ENCODE peak calls at places on chromosomes 16 and 17, in eight cellular contexts. E is cardiac muscle cell; K is uterus; I is endodermal cell; H is heart right ventricle; N is naive thymus-derived CD4-positive, alpha-beta T cell; T is ovary; G is K562. C is an unnamed sample. For H3K4me1 and H3K36me3, the result is how much of the 10 kb centered on the place peaks cover.

GRCh38 chr16:73064227-73064995 is 16.5 kb upstream of the ZFHX3 start:
- DNase-seq in E (no peak), K (no peak), I (peak), H (peak), N (no peak), T (no peak), G (no peak), C (no peak)

GRCh38 chr16:17467923-17468540 is 2.7 kb downstream of the XYLT1 start:
- DNase-seq in E (peak), K (peak), I (peak), H (peak), N (peak), T (peak), G (no peak), C (peak)

GRCh38 chr16:11135167-11135973 is 120.6 kb downstream of the SOCS1 start:
- DNase-seq in E (no peak), K (no peak), I (no peak), H (no peak), N (no peak), T (no peak), G (no peak), C (no peak)

GRCh38 chr16:9647981-9648701 is 534.1 kb downstream of the GRIN2A start:
- DNase-seq in E (peak), K (no peak), I (no peak), H (no peak), N (no peak), T (no peak), G (peak), C (no peak)

GRCh38 chr16:391885-392335 is 5.1 kb upstream of the NME4 start:
- DNase-seq in E (peak), K (no peak), I (peak), H (no peak), N (peak), T (peak), G (peak), C (peak)

GRCh38 chr17:7391307-7391706 is 3.0 kb downstream of the PLSCR3 start:
- DNase-seq in E (no peak), K (no peak), I (no peak), H (no peak), N (no peak), T (no peak), G (no peak), C (no peak)

GRCh38 chr16:79535130-79535529 is 65.4 kb downstream of the MAF start:
- DNase-seq in E (no peak), K (no peak), I (no peak), H (no peak), N (no peak), T (no peak), G (no peak), C (no peak)

GRCh38 chr16:46695937-46696336 is 6.5 kb downstream of the ORC6 start:
- DNase-seq in E (no peak), K (no peak), I (no peak), H (no peak), N (no peak), T (no peak), G (no peak), C (no peak)

GRCh38 chr17:36623281-36623680 is 21.9 kb downstream of the MRM1 start:
- DNase-seq in E (no peak), K (no peak), I (no peak), H (no peak), N (no peak), T (no peak), G (no peak), C (no peak)

GRCh38 chr16:56300901-56301351 is 109.6 kb downstream of the GNAO1 start:
- DNase-seq in E (no peak), K (no peak), I (no peak), H (no peak), N (no peak), T (no peak), G (no peak), C (no peak)

GRCh38 chr16:70391881-70392481 is 45.3 kb downstream of the DDX19A start:
- DNase-seq in E (no peak), K (peak), I (no peak), H (peak), N (no peak), T (peak), G (no peak), C (no peak)

GRCh38 chr17:61562287-61562686 is 28.7 kb downstream of the NACA2 start:
- DNase-seq in E (no peak), K (no peak), I (no peak), H (no peak), N (no peak), T (no peak), G (no peak), C (no peak)

GRCh38 chr17:78944956-78945355 is 19.8 kb upstream of the TIMP2 start:
- DNase-seq in E (no peak), K (no peak), I (no peak), H (no peak), N (no peak), T (no peak), G (no peak), C (no peak)

GRCh38 chr17:78946631-78947030 is 21.4 kb upstream of the TIMP2 start:
- DNase-seq in E (no peak), K (no peak), I (no peak), H (no peak), N (no peak), T (no peak), G (no peak), C (no peak)

GRCh38 chr17:78946131-78946530 is 20.9 kb upstream of the TIMP2 start:
- DNase-seq in E (no peak), K (no peak), I (no peak), H (no peak), N (no peak), T (no peak), G (no peak), C (no peak)

GRCh38 chr17:78950870-78951269 is 25.7 kb upstream of the TIMP2 start:
- DNase-seq in E (no peak), K (no peak), I (no peak), H (no peak), N (no peak), T (no peak), G (no peak), C (no peak)

GRCh38 chr17:78947235-78948153 is 22.3 kb upstream of the TIMP2 start:
- DNase-seq in E (no peak), K (no peak), I (no peak), H (no peak), N (no peak), T (peak), G (no peak), C (no peak)
- H3K27ac ChIP-seq in E (peak), K (peak), I (no peak), H (no peak), N (no peak), T (peak), G (no peak), C (no peak)

GRCh38 chr16:31501966-31502348 is 6.2 kb downstream of the RUSF1 start:
- DNase-seq in E (no peak), K (no peak), I (no peak), H (no peak), N (no peak), T (no peak), G (no peak), C (no peak)
- H3K4me1 ChIP-seq in E (under half), K (under half), I (under half), H (under half), N (under half), T (under half), G (under half), C (under half)

GRCh38 chr16:90042946-90043514 is 23.8 kb upstream of the DBNDD1 start:
- DNase-seq in E (no peak), K (no peak), I (no peak), H (no peak), N (no peak), T (no peak), G (no peak), C (no peak)
- H3K36me3 ChIP-seq in E (under half), K (under half), I (under half), H (under half), N (under half), T (under half), G (under half), C (under half)

GRCh38 chr17:79794659-79795511 is 2.0 kb downstream of the CBX8 start:
- DNase-seq in E (no peak), K (no peak), I (peak), H (no peak), N (no peak), T (no peak), G (no peak), C (no peak)

GRCh38 chr17:79791354-79792123 is 5.3 kb downstream of the CBX8 start:
- DNase-seq in E (no peak), K (no peak), I (peak), H (peak), N (peak), T (no peak), G (no peak), C (no peak)

GRCh38 chr17:79793924-79794304 is 3.0 kb downstream of the CBX8 start:
- DNase-seq in E (peak), K (no peak), I (peak), H (no peak), N (no peak), T (no peak), G (peak), C (no peak)

GRCh38 chr17:79792371-79792871 is 4.5 kb downstream of the CBX8 start:
- DNase-seq in E (no peak), K (no peak), I (peak), H (no peak), N (no peak), T (no peak), G (no peak), C (no peak)

GRCh38 chr17:79792984-79793923 is 3.6 kb downstream of the CBX8 start:
- DNase-seq in E (no peak), K (no peak), I (peak), H (no peak), N (no peak), T (no peak), G (no peak), C (no peak)
- H3K27ac ChIP-seq in E (no peak), K (no peak), I (no peak), H (no peak), N (no peak), T (no peak), G (no peak), C (no peak)

GRCh38 chr16:2177561-2177960 is 18.8 kb downstream of the CASKIN1 start:
- DNase-seq in E (no peak), K (no peak), I (no peak), H (no peak), N (no peak), T (no peak), G (no peak), C (no peak)
- H3K4me1 ChIP-seq in E (under half), K (under half), I (under half), H (under half), N (under half), T (under half), G (under half), C (under half)

GRCh38 chr17:2672026-2672425 is 39.5 kb downstream of the CLUH start:
- DNase-seq in E (no peak), K (no peak), I (no peak), H (no peak), N (no peak), T (no peak), G (no peak), C (no peak)
- H3K36me3 ChIP-seq in E (half or more), K (under half), I (half or more), H (half or more), N (under half), T (under half), G (half or more), C (under half)

C was measured in CD4-positive, alpha-beta memory T cell.